ENCODE peak calls at places on chromosomes 6 and 20, in five cellular contexts. O, R, Z, F and U are unnamed samples.
A peak's percentile ranks its signal among the peaks of the same experiment; 100 is the strongest.

GRCh38 chr6:161694995-161695394 is 421.1 kb upstream of the AGPAT4 start:
- DNase-seq in F (no peak), Z (peak; percentile 21), O (no peak), R (no peak), U (no peak)

GRCh38 chr6:27674882-27675281 is 202.0 kb upstream of the ZNF184 start:
- DNase-seq in O (no peak), Z (no peak), F (no peak), R (no peak), U (no peak)

GRCh38 chr6:113856011-113856551 is 1.1 kb upstream of the MARCKS start:
- DNase-seq in Z (peak; percentile 53), F (no peak), O (peak; percentile 60), R (peak; percentile 37), U (peak; percentile 25)

GRCh38 chr20:3027987-3028386 is 15.4 kb upstream of the GNRH2 start:
- DNase-seq in R (no peak), F (no peak), Z (no peak), O (no peak), U (no peak)

GRCh38 chr6:109103942-109104341 is 8.6 kb downstream of the CEP57L1 start:
- DNase-seq in Z (no peak), O (no peak), F (no peak), R (no peak), U (peak; percentile 24)

GRCh38 chr6:113630365-113630737 is 226.8 kb upstream of the MARCKS start:
- DNase-seq in Z (no peak), R (no peak), F (no peak), O (peak; percentile 73), U (no peak)

GRCh38 chr6:146904596-146904995 is 299.6 kb upstream of the STXBP5 start:
- DNase-seq in O (no peak), R (no peak), Z (no peak), F (no peak), U (no peak)

GRCh38 chr6:126539022-126539421 is 199.1 kb downstream of the CENPW start:
- DNase-seq in F (no peak), R (no peak), Z (no peak), O (peak; percentile 71), U (no peak)

GRCh38 chr6:20686142-20686541 is 151.9 kb downstream of the CDKAL1 start:
- DNase-seq in F (no peak), R (no peak), O (no peak), Z (peak; percentile 28), U (no peak)

DNA sequence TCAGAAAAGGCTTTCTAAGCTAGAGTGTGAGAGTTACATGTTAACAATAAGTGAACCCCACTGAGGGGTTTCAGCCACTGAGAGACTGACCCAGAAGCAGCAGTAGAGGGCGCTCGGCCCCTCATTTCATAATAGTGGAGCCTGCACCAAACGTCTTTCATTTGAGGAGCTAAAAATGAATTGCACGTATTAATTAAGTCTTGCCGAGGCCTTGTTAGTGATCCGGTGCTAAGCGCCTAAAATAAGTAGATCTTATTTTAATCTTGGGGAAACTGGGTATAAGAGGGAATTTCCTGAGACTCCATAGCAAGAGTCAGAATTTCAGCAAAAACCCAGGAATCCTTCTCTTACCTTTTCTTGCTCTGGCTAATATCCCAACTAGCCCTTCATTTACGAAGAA is 209.7 kb downstream of the FARS2 start:
- DNase-seq in R (peak; percentile 62), F (peak; percentile 65), Z (peak; percentile 85), O (peak; percentile 22), U (no peak)
- H3K27me3 ChIP-seq in R (no peaks in the 10 kb centered on the region), F (no peaks in the 10 kb centered on the region), Z (no peaks in the 10 kb centered on the region), O (no peaks in the 10 kb centered on the region), U (no peaks in the 10 kb centered on the region)

DNA sequence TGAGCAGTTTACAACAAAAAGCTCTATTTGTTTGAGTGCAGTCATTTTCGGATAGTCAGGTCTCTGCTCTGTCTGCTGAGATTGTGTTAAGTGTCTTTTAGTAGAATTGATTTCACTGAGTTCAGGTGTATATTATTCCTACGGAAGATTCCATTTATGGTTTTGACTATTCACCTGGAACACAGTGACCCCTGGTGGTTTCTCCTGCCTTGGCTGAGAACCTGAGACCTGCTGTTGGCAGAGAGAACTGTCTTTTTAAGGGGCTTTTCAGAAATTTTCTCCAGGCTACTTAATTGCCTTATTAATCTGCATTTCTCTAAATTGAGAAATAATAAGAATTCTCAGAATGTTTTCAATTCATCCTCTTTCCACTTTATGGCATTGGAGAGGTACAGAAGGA is 508.0 kb downstream of the TBC1D32 start:
- DNase-seq in O (peak; percentile 9), R (no peak), Z (peak; percentile 47), F (no peak), U (no peak)
- TF ChIP-seq CTCF in O (peak; percentile 77), R (peak; percentile 54), Z (peak; percentile 76), F (peak; percentile 40), U (peak; percentile 60)

DNA sequence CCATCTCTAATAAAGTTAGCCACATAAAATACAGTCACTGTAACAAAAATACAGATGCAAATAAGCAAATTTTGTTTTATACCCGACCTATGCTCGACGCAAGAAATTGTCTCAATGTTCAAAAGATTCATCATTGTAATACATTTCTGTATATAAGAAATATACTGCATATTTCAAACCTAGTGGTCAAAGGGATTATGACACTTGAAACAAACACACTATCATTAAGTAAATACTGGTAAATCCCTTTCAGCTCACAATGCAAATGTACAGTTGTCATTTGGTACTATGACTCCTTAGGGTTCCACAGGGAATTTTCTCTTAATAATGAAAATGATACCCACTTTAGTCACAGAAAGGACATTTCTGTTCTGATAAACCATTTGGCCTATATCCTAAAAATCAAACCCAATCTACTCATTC is 2.2 kb downstream of the HIVEP2 start:
- DNase-seq in F (no peak), O (peak; percentile 39), Z (no peak), R (no peak), U (no peak)
- H3K4me3 ChIP-seq in F (no peak overlapping the region), O (peak overlapping the region; percentile 27), Z (no peak overlapping the region), R (no peak overlapping the region), U (peak overlapping the region; percentile 74)

DNA sequence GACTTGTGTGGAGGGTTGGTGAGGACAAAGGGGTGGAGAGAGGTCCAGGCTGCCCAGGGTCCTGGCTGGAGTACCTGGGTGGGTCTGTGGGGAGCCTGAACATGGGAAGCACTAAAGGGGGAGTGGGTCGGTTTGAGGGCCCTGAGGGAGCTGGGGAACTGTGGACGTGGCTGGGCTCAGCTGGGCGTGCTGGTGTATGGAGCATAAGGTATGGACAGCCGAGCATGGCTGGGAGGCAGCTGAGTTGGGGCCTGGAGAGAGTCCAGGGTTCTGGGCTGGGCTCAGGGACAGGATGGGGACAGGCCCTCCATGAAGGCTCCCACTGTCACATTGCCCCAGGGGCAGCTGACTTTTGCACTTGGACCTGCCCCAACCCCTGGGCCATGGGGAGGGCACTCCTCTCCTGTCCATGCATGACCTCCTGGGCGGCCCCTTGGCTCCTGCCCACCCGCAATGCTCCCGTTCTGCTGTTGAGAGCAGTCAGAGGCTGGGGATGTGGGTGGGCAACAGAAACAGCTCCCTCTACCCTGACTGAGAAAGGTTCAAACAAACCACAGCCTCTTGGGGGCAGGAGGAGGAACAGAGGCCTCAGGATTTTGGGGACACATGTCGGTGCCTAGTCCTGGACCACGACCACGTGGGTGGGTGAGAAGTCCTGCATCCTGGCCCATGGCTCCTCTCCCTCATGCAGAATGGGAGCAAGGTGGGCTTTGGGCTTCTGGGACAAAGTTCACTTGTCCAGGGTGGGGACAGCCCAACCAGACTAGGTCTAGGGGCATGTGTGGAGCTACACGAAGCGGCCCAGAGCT is 4.5 kb downstream of the C20orf204 start:
- DNase-seq in Z (no peak), F (no peak), O (no peak), R (no peak), U (no peak)
- H3K27me3 ChIP-seq in Z (peaks cover 94% of the 10 kb centered on the region), F (peaks cover 64% of the 10 kb centered on the region), O (no peaks in the 10 kb centered on the region), R (peaks cover 44% of the 10 kb centered on the region), U (no peaks in the 10 kb centered on the region)

GRCh38 chr20:57059055-57059617 is 207.3 kb downstream of the BMP7 start:
- DNase-seq in O (no peak), F (no peak), R (no peak), Z (no peak), U (no peak)

GRCh38 chr20:57062696-57063270 is 203.7 kb downstream of the BMP7 start:
- DNase-seq in F (no peak), Z (no peak), R (no peak), O (no peak), U (no peak)

GRCh38 chr20:57062241-57062640 is 204.2 kb downstream of the BMP7 start:
- DNase-seq in Z (no peak), R (no peak), O (no peak), F (no peak), U (no peak)

GRCh38 chr20:57060407-57061057 is 205.9 kb downstream of the BMP7 start:
- DNase-seq in Z (no peak), F (no peak), O (peak; percentile 90), R (no peak), U (no peak)

DNA sequence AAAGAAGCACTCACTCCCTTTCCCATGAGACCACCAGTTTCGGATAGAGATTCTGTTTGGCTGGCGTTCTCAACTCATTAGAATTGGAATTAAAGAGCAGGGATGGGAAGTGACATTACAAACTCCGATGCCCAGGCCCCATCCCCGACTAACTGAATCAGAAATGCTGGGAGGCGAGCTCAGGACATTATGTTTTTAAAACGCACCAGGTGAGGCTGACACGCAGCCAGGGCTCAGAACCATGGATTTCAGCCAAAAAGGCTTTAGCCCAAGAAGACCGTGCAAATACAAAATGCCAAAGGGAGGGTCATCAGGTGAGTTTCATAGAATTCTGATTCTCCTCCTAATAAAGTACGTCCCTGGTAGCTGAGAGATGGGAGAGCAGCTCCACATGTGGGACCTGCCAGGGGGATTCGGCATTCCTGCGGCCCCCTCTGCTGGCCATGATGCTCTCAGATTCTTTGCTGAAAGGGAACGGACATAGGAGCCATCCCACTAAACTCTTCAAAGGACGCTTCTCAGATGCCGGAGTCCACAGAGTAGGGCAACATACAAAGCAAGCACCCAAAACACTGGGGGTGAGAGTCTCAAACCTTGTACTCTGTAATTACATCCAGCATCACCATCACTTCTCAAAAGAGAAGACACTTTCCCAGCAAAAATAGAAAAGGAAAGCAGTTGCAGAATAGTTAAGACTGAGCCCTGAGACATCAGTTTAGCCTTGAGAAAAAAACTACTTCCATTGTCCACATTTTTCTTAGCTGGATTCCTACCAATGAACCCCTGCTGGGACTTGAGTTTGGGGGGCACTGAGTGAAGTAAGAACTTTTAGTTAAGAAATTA is 205.2 kb downstream of the BMP7 start:
- DNase-seq in F (no peak), Z (peak; percentile 81), O (peak; percentile 21), R (no peak), U (no peak)
- TF ChIP-seq CTCF in F (peak; percentile 12), Z (peak; percentile 81), O (peak; percentile 17), R (peak; percentile 23), U (no peak)

GRCh38 chr6:154480144-154480639 is 30.3 kb downstream of the CNKSR3 start:
- DNase-seq in R (no peak), F (no peak), O (no peak), Z (no peak), U (no peak)

GRCh38 chr6:154476494-154476893 is 34.0 kb downstream of the CNKSR3 start:
- DNase-seq in O (no peak), F (no peak), Z (no peak), R (no peak), U (no peak)

GRCh38 chr6:154478021-154478651 is 32.3 kb downstream of the CNKSR3 start:
- DNase-seq in Z (no peak), F (peak; percentile 52), O (no peak), R (no peak), U (no peak)

GRCh38 chr6:154479388-154480143 is 30.9 kb downstream of the CNKSR3 start:
- DNase-seq in R (no peak), O (no peak), Z (no peak), F (no peak), U (no peak)

GRCh38 chr6:154478691-154479090 is 31.8 kb downstream of the CNKSR3 start:
- DNase-seq in F (no peak), O (no peak), R (no peak), Z (no peak), U (no peak)
- H3K4me3 ChIP-seq in F (no peak overlapping the region), O (no peak overlapping the region), R (no peak overlapping the region), Z (no peak overlapping the region), U (no peak overlapping the region)

GRCh38 chr6:6516643-6517042 is 71.9 kb upstream of the LY86 start:
- DNase-seq in R (no peak), O (no peak), Z (no peak), F (peak; percentile 51), U (no peak)
- H3K27me3 ChIP-seq in R (no peaks in the 10 kb centered on the region), O (no peaks in the 10 kb centered on the region), Z (no peaks in the 10 kb centered on the region), F (no peaks in the 10 kb centered on the region), U (no peaks in the 10 kb centered on the region)

GRCh38 chr20:23193985-23194384 is 107.9 kb upstream of the CD93 start:
- DNase-seq in O (peak; percentile 43), Z (no peak), R (no peak), F (no peak), U (no peak)
- TF ChIP-seq CTCF in O (no peak), Z (no peak), R (no peak), F (no peak), U (no peak)